ENCODE peak calls at places on chromosomes 16 and 17, in ten cellular contexts. Z is uterus, X is pancreas, T is sigmoid colon, J is GM23338, V is PC-9, H is fibroblast of the aortic adventitia, D is heart right ventricle, O is astrocyte of the cerebellum, P is GM12865. A is an unnamed sample.

GRCh38 chr17:2755941-2756724 is 6.7 kb upstream of the CCDC92B start:
- DNase-seq in Z (no peak), X (peak), T (no peak), J (peak), V (no peak), H (no peak), D (no peak), O (no peak), P (no peak), A (no peak)

GRCh38 chr16:82639263-82639662 is 12.5 kb downstream of the CDH13 start:
- DNase-seq in Z (no peak), X (no peak), T (peak), J (no peak), V (no peak), H (no peak), D (no peak), O (no peak), P (no peak), A (no peak)

GRCh38 chr16:69351309-69352027 is at the start of gene TMED6:
- DNase-seq in Z (no peak), X (peak), T (no peak), J (no peak), V (no peak), H (no peak), D (no peak), O (no peak), P (no peak), A (no peak)

GRCh38 chr16:61313931-61314330 is 722.3 kb downstream of the CDH8 start:
- DNase-seq in Z (no peak), X (no peak), T (no peak), J (no peak), V (no peak), H (no peak), D (no peak), O (no peak), P (no peak), A (no peak)

GRCh38 chr17:17042851-17043667 is 802 bp downstream of the MPRIP start:
- DNase-seq in Z (no peak), X (peak), T (no peak), J (peak), V (no peak), H (peak), D (peak), O (peak), P (peak), A (no peak)

GRCh38 chr16:15993946-15994665 is 44.7 kb downstream of the ABCC1 start:
- DNase-seq in Z (no peak), X (no peak), T (no peak), J (no peak), V (no peak), H (peak), D (peak), O (peak), P (no peak), A (no peak)

GRCh38 chr17:21039839-21040575 is 2.8 kb downstream of the USP22 start:
- DNase-seq in Z (no peak), X (no peak), T (peak), J (peak), V (no peak), H (peak), D (no peak), O (peak), P (peak), A (no peak)

GRCh38 chr16:49961087-49961486 is 63.9 kb upstream of the CNEP1R1 start:
- DNase-seq in Z (no peak), X (no peak), T (no peak), J (no peak), V (no peak), H (peak), D (no peak), O (peak), P (no peak), A (peak)

GRCh38 chr16:87028481-87029320 is 288.5 kb downstream of the C16orf95 start:
- DNase-seq in Z (no peak), X (no peak), T (no peak), J (no peak), V (no peak), H (no peak), D (no peak), O (no peak), P (no peak), A (no peak)

GRCh38 chr17:36652716-36653115 is 51.3 kb downstream of the MRM1 start:
- DNase-seq in Z (no peak), X (no peak), T (no peak), J (no peak), V (peak), H (peak), D (no peak), O (no peak), P (no peak), A (no peak)

GRCh38 chr16:79632289-79632688 is 31.8 kb upstream of the MAF start:
- DNase-seq in Z (peak), X (no peak), T (no peak), J (no peak), V (no peak), H (no peak), D (no peak), O (no peak), P (peak), A (no peak)

GRCh38 chr17:11144358-11145233 is 96.4 kb upstream of the SHISA6 start:
- DNase-seq in Z (no peak), X (no peak), T (no peak), J (peak), V (peak), H (peak), D (peak), O (no peak), P (peak), A (no peak)

GRCh38 chr16:47309581-47310312 is 151.1 kb downstream of the ITFG1 start:
- DNase-seq in Z (no peak), X (no peak), T (no peak), J (no peak), V (no peak), H (no peak), D (no peak), O (no peak), P (no peak), A (no peak)

GRCh38 chr16:745739-746138 is 4.9 kb upstream of the CIAO3 start:
- DNase-seq in Z (no peak), X (peak), T (no peak), J (peak), V (no peak), H (no peak), D (no peak), O (no peak), P (no peak), A (no peak)

GRCh38 chr16:1159973-1160772 is 7.3 kb downstream of the CACNA1H start:
- DNase-seq in Z (peak), X (peak), T (peak), J (no peak), V (peak), H (no peak), D (peak), O (no peak), P (no peak), A (no peak)

GRCh38 chr16:2979669-2980226 is 498 bp downstream of the PKMYT1 start:
- DNase-seq in Z (no peak), X (no peak), T (no peak), J (peak), V (peak), H (no peak), D (no peak), O (no peak), P (no peak), A (no peak)

GRCh38 chr17:31596382-31597323 is 205.2 kb downstream of the RAB11FIP4 start:
- DNase-seq in Z (peak), X (no peak), T (peak), J (peak), V (peak), H (peak), D (peak), O (peak), P (peak), A (peak)

GRCh38 chr17:39270923-39271322 is 45.2 kb upstream of the STAC2 start:
- DNase-seq in Z (no peak), X (no peak), T (no peak), J (peak), V (no peak), H (peak), D (no peak), O (peak), P (peak), A (peak)

GRCh38 chr16:49457196-49457595 is 83.6 kb downstream of the C16orf78 start:
- DNase-seq in Z (no peak), X (no peak), T (no peak), J (no peak), V (no peak), H (no peak), D (no peak), O (no peak), P (no peak), A (no peak)

GRCh38 chr16:85665929-85666328 is 22.8 kb downstream of the GINS2 start:
- DNase-seq in Z (no peak), X (peak), T (peak), J (no peak), V (no peak), H (no peak), D (no peak), O (no peak), P (no peak), A (no peak)

GRCh38 chr16:65308506-65308905 is 186.6 kb upstream of the CDH11 start:
- DNase-seq in Z (no peak), X (no peak), T (no peak), J (no peak), V (no peak), H (no peak), D (no peak), O (no peak), P (no peak), A (no peak)
- H3K4me3 ChIP-seq in Z (no peak), X (no peak), T (no peak), J (no peak), V (no peak), H (no peak), D (no peak), O (no peak), P (no peak), A (no peak)

DNA sequence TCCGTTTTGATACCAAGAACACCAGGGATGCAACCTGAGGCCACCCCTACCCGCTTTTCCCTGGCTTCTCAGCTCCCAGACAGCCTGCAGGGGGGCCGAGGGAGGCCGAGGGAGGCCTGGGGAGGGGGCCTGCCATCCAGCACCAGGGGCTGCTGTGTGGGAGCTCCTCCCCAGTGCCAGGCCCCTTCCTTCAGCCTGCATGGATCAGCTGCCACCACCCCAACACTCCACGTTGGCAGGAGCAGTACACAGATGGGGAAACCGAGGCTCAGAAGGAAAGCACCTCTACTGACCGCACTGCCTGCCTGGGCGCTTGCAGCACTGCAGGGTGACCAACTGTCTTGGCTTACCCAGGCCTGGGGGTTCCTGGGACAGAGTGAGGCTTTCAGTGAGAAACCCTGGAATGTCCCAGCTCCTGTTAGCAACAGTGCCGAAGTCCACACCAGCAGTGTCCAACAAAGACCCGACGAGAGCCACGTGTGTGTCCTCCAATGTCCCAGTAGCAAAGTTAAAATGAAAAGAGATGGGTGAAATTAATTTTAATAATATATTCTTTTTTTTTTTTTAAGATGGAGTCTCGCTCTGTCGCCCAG is 5.3 kb upstream of the OSGIN1 start:
- DNase-seq in Z (no peak), X (no peak), T (no peak), J (no peak), V (no peak), H (no peak), D (no peak), O (no peak), P (no peak), A (no peak)
- TF ChIP-seq CTCF in Z (no peak), X (no peak), T (no peak), J (no peak), V (no peak), H (no peak), D (no peak), O (no peak), P (no peak), A (no peak)

GRCh38 chr16:31055613-31056012 is 18.4 kb downstream of the ZNF668 start:
- DNase-seq in Z (no peak), X (no peak), T (no peak), J (peak), V (no peak), H (no peak), D (no peak), O (no peak), P (no peak), A (no peak)
- H3K4me3 ChIP-seq in Z (no peak), X (no peak), T (no peak), J (no peak), V (no peak), H (no peak), D (no peak), O (no peak), P (no peak), A (no peak)

DNA sequence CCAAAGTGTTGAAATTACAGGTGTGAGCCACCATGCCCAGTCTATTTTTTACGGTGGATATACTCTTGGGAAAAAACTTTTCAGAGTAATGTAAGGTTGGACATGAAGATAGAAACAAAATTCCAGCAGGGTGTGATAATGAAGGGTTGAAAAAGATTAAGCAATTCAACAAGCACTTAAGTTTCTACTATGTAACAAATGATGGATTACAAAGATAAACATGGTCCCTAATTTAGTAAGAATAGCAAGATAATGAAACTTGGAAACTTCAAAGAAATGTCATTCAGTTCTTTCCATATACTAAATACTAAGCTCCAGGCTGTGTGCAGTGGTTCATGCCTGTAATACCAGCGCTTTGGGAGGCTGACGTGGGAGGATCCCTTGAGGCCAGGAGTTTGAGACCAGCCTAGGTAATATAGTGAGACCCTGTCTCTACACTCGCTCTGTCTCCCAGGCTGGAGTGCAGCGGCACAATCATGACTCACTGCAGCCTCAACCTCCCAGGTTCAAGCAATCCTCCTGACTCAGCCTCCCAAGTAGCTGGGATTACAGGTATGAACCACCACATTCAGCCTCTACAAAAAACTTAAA is 31.0 kb downstream of the PSMD12 start:
- DNase-seq in Z (no peak), X (no peak), T (no peak), J (no peak), V (no peak), H (peak), D (no peak), O (no peak), P (no peak), A (no peak)
- TF ChIP-seq CTCF in Z (no peak), X (no peak), T (no peak), J (no peak), V (no peak), H (no peak), D (no peak), O (no peak), P (no peak), A (no peak)

GRCh38 chr17:42290577-42290976 is 2.3 kb downstream of the STAT5A start:
- DNase-seq in Z (no peak), X (no peak), T (peak), J (no peak), V (no peak), H (no peak), D (no peak), O (no peak), P (no peak), A (no peak)
- H3K4me3 ChIP-seq in Z (no peak), X (no peak), T (no peak), J (no peak), V (no peak), H (no peak), D (no peak), O (no peak), P (peak), A (no peak)

GRCh38 chr16:17469011-17469741 is 1.6 kb downstream of the XYLT1 start:
- DNase-seq in Z (no peak), X (no peak), T (no peak), J (no peak), V (no peak), H (peak), D (no peak), O (peak), P (no peak), A (peak)
- TF ChIP-seq CTCF in Z (no peak), X (no peak), T (no peak), J (no peak), V (no peak), H (peak), D (no peak), O (no peak), P (no peak), A (no peak)

GRCh38 chr16:10736926-10737625 is 6.6 kb upstream of the NUBP1 start:
- DNase-seq in Z (peak), X (no peak), T (no peak), J (peak), V (peak), H (peak), D (peak), O (peak), P (peak), A (no peak)
- H3K4me3 ChIP-seq in Z (no peak), X (peak), T (no peak), J (no peak), V (no peak), H (no peak), D (no peak), O (no peak), P (peak), A (no peak)

A was measured in AG09309.